ENCODE peak calls at places on chromosomes 2 and 18, in five cellular contexts. K is NCI-H2029 treated with DMSO at 0.1 percent for 48 hours, B is fibroblast of gingiva, T is WTC11, Y is HT1080. E is an unnamed sample.

GRCh38 chr18:43405097-43405496 is 127.8 kb upstream of the SYT4 start:
- DNase-seq in B (no peak), Y (peak; percentile 84), T (no peak), K (no peak), E (no peak)

GRCh38 chr2:11891591-11891990 is 145.2 kb downstream of the LPIN1 start:
- DNase-seq in T (no peak), Y (no peak), K (no peak), B (peak; percentile 53), E (no peak)

GRCh38 chr2:86806059-86806857 is 15.5 kb upstream of the CD8A start:
- DNase-seq in Y (no peak), K (no peak), T (no peak), B (no peak), E (peak; percentile 65)

GRCh38 chr2:21812766-21813165 is 689.0 kb downstream of the TDRD15 start:
- DNase-seq in Y (no peak), T (no peak), B (no peak), K (no peak), E (no peak)

GRCh38 chr18:28582724-28583123 is 405.8 kb upstream of the CDH2 start:
- DNase-seq in T (no peak), Y (no peak), B (no peak), K (no peak), E (no peak)

GRCh38 chr18:37574113-37574512 is 8.5 kb upstream of the CELF4 start:
- DNase-seq in Y (peak; percentile 79), T (no peak), B (no peak), K (no peak), E (no peak)

GRCh38 chr2:215998636-215999035 is 14.7 kb downstream of the MREG start:
- DNase-seq in B (no peak), K (no peak), Y (no peak), T (no peak), E (no peak)

GRCh38 chr18:12891561-12891960 is 7.5 kb upstream of the PTPN2 start:
- DNase-seq in B (no peak), T (no peak), K (no peak), Y (no peak), E (no peak)

GRCh38 chr2:3413642-3414041 is 34.1 kb downstream of the TRAPPC12 start:
- DNase-seq in T (no peak), K (peak; percentile 64), B (no peak), Y (no peak), E (no peak)

GRCh38 chr2:235908826-235909225 is 259.4 kb downstream of the GBX2 start:
- DNase-seq in Y (no peak), K (no peak), T (no peak), B (no peak), E (no peak)

GRCh38 chr2:1967242-1968210 is 223.2 kb upstream of the PXDN start:
- DNase-seq in T (no peak), Y (no peak), K (no peak), B (no peak), E (no peak)

GRCh38 chr2:98026292-98026691 is 30.5 kb upstream of the TMEM131 start:
- DNase-seq in B (no peak), K (no peak), T (no peak), Y (no peak), E (no peak)

GRCh38 chr2:144516981-144517824 is 2.7 kb downstream of the ZEB2 start:
- DNase-seq in T (no peak), B (peak; percentile 95), Y (peak; percentile 82), K (no peak), E (peak; percentile 57)

GRCh38 chr2:129400825-129401224 is 578.6 kb upstream of the RAB6C start:
- DNase-seq in B (no peak), K (no peak), T (no peak), Y (no peak), E (no peak)

GRCh38 chr18:23106575-23106974 is 28.7 kb upstream of the CABLES1 start:
- DNase-seq in T (no peak), K (no peak), Y (peak; percentile 99), B (peak; percentile 70), E (no peak)

GRCh38 chr18:2331496-2331895 is 239.8 kb downstream of the METTL4 start:
- DNase-seq in K (no peak), B (peak; percentile 74), T (no peak), Y (no peak), E (no peak)

GRCh38 chr2:25313711-25314513 is 27.8 kb downstream of the DNMT3A start:
- DNase-seq in K (no peak), B (no peak), Y (no peak), T (no peak), E (peak; percentile 35)

GRCh38 chr18:3179430-3180089 is 40.2 kb downstream of the MYOM1 start:
- DNase-seq in Y (no peak), K (no peak), T (no peak), B (no peak), E (no peak)

GRCh38 chr2:135255208-135255607 is 203.1 kb downstream of the RAB3GAP1 start:
- DNase-seq in B (no peak), Y (no peak), T (no peak), K (no peak), E (no peak)

GRCh38 chr2:216235896-216236295 is 126.7 kb downstream of the XRCC5 start:
- DNase-seq in Y (no peak), T (no peak), B (no peak), K (no peak), E (no peak)

GRCh38 chr18:37946324-37946723 is 380.7 kb upstream of the CELF4 start:
- DNase-seq in K (no peak), T (no peak), B (no peak), Y (no peak), E (no peak)

GRCh38 chr2:54722641-54723299 is 692 bp upstream of the EML6 start:
- DNase-seq in Y (peak; percentile 31), K (no peak), B (peak; percentile 37), T (no peak), E (no peak)

GRCh38 chr2:164065038-164065437 is 329.2 kb upstream of the FIGN start:
- DNase-seq in K (no peak), T (no peak), B (no peak), Y (no peak), E (no peak)

GRCh38 chr2:159903404-159904126 is 105.6 kb upstream of the CD302 start:
- DNase-seq in B (peak; percentile 33), Y (peak; percentile 18), T (no peak), K (no peak), E (peak; percentile 82)

GRCh38 chr2:25341753-25342371 is at the start of gene DNMT3A:
- DNase-seq in T (peak; percentile 73), Y (no peak), K (no peak), B (peak; percentile 82), E (peak; percentile 67)

GRCh38 chr2:52964916-52965530 is 802.6 kb upstream of the CHAC2 start:
- DNase-seq in K (peak; percentile 33), B (no peak), T (no peak), Y (no peak), E (no peak)

GRCh38 chr2:115529627-115530026 is 1087.2 kb downstream of the DPP10 start:
- DNase-seq in K (no peak), B (no peak), T (no peak), Y (no peak), E (no peak)

GRCh38 chr18:36372902-36373301 is 75.4 kb downstream of the FHOD3 start:
- DNase-seq in Y (peak; percentile 87), K (no peak), B (peak; percentile 82), T (no peak), E (no peak)

GRCh38 chr18:55401638-55402191 is 186.3 kb downstream of the TCF4 start:
- DNase-seq in K (no peak), T (peak; percentile 56), B (peak; percentile 69), Y (peak; percentile 30), E (no peak)

GRCh38 chr2:121650554-121650930 is 1.3 kb upstream of the CLASP1 start:
- DNase-seq in B (no peak), T (peak; percentile 20), K (no peak), Y (no peak), E (peak; percentile 59)

GRCh38 chr2:64594563-64594989 is 59.1 kb downstream of the SERTAD2 start:
- DNase-seq in T (no peak), Y (peak; percentile 60), B (no peak), K (no peak), E (no peak)

GRCh38 chr2:130796280-130796679 is 40.4 kb upstream of the ARHGEF4 start:
- DNase-seq in K (no peak), Y (peak; percentile 38), T (peak; percentile 44), B (no peak), E (peak; percentile 57)

GRCh38 chr2:235264512-235264911 is 229.3 kb upstream of the AGAP1 start:
- DNase-seq in K (no peak), Y (no peak), T (no peak), B (no peak), E (no peak)